ENCODE peak calls at places on chromosomes 5 and 9, in ten cellular contexts. C is fibroblast of lung, T is H9, W is GM23248, S is mammary epithelial cell, E is HCT116, Q is K562, B is H1, F is neural progenitor cell, J is Karpas-422. R is an unnamed sample.

GRCh38 chr5:410911-411517 is 32.0 kb upstream of the EXOC3 start:
- DNase-seq in C (no peak), T (no peak), W (no peak), S (no peak), E (no peak), Q (no peak), B (no peak), F (no peak), J (no peak), R (no peak)

GRCh38 chr9:13860019-13860418 is 453.9 kb downstream of the NFIB start:
- DNase-seq in C (no peak), T (no peak), W (no peak), S (no peak), E (no peak), Q (no peak), B (no peak), F (no peak), J (no peak), R (no peak)

GRCh38 chr9:86246752-86247161 is 12.7 kb downstream of the C9orf153 start:
- DNase-seq in C (no peak), T (peak; percentile 37), W (no peak), S (no peak), E (no peak), Q (peak; percentile 5), B (no peak), F (peak; percentile 26), J (peak; percentile 56), R (no peak)

GRCh38 chr9:76987594-76988200 is 31.8 kb upstream of the FOXB2 start:
- DNase-seq in C (peak; percentile 32), T (peak; percentile 73), W (peak; percentile 65), S (peak; percentile 35), E (peak; percentile 48), Q (peak; percentile 24), B (peak; percentile 38), F (peak; percentile 74), J (peak; percentile 77), R (peak; percentile 15)

GRCh38 chr9:30799527-30800101 is 1584.8 kb upstream of the ACO1 start:
- DNase-seq in C (no peak), T (no peak), W (no peak), S (no peak), E (no peak), Q (no peak), B (no peak), F (no peak), J (no peak), R (no peak)

GRCh38 chr9:81522721-81523551 is 166.4 kb downstream of the TLE1 start:
- DNase-seq in C (peak; percentile 57), T (peak; percentile 51), W (peak; percentile 79), S (peak; percentile 61), E (peak; percentile 48), Q (peak; percentile 0), B (no peak), F (peak; percentile 51), J (peak; percentile 57), R (peak; percentile 73)

GRCh38 chr9:127905788-127906191 is 6.4 kb upstream of the ST6GALNAC6 start:
- DNase-seq in C (no peak), T (no peak), W (no peak), S (no peak), E (no peak), Q (no peak), B (no peak), F (no peak), J (no peak), R (no peak)

GRCh38 chr5:107669543-107670027 is 1.2 kb downstream of the EFNA5 start:
- DNase-seq in C (peak; percentile 50), T (peak; percentile 55), W (peak; percentile 36), S (peak; percentile 55), E (no peak), Q (no peak), B (no peak), F (peak; percentile 53), J (no peak), R (peak; percentile 58)

GRCh38 chr5:147303976-147304375 is 69.2 kb downstream of the STK32A start:
- DNase-seq in C (peak; percentile 98), T (no peak), W (peak; percentile 89), S (peak; percentile 69), E (peak; percentile 7), Q (no peak), B (no peak), F (no peak), J (no peak), R (peak; percentile 83)

GRCh38 chr5:179303801-179304200 is 41.5 kb downstream of the ADAMTS2 start:
- DNase-seq in C (no peak), T (no peak), W (no peak), S (no peak), E (no peak), Q (no peak), B (no peak), F (no peak), J (no peak), R (no peak)

GRCh38 chr9:125428515-125429467 is 167.2 kb downstream of the GAPVD1 start:
- DNase-seq in C (no peak), T (no peak), W (no peak), S (no peak), E (peak; percentile 16), Q (peak; percentile 30), B (no peak), F (no peak), J (no peak), R (no peak)

GRCh38 chr5:34868736-34869135 is 29.8 kb downstream of the TTC23L start:
- DNase-seq in C (no peak), T (no peak), W (no peak), S (no peak), E (no peak), Q (no peak), B (no peak), F (no peak), J (no peak), R (no peak)

GRCh38 chr9:137657606-137658005 is 38.8 kb downstream of the EHMT1 start:
- DNase-seq in C (no peak), T (no peak), W (no peak), S (no peak), E (no peak), Q (no peak), B (no peak), F (no peak), J (no peak), R (no peak)
- H4K20me1 ChIP-seq in C (no peaks in the 10 kb centered on the region), T (peaks cover 2% of the 10 kb centered on the region), W (no peaks in the 10 kb centered on the region), S (no peaks in the 10 kb centered on the region), E (peaks cover 3% of the 10 kb centered on the region), Q (peaks cover 4% of the 10 kb centered on the region), B (peaks cover 17% of the 10 kb centered on the region), F (peaks cover 78% of the 10 kb centered on the region), J (no peaks in the 10 kb centered on the region), R (no peaks in the 10 kb centered on the region)

DNA sequence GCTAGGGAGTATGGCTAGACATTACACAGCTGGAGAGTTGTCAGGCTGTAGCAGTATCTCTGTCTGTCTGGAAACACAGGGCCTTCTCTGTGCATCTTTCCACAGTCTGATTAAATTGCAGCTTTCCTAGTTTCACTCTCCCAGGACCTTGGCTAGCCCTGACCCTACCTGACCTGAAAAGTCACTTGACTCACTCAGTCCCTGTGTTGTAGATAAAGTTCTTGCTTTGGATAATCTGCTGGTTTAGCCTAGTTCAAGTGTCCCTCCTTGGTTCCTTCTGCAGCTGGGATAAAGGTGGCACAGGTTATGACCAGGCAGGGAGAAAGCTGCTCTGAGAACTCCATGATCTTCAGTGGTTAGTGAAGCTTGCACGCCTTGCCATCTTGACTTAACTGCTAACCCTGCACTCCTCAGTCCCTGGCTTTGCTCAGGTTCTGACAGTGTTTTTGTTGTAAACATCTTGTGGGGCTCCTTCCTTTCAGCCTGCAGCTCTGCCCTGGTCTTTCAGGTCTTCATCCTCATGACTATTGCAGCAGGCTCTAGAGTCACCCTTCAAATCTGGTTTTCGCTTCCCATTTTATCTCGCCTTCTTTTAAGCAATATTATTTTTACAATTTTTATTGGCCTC is 101.0 kb downstream of the PIP5K1B start:
- DNase-seq in C (no peak), T (no peak), W (no peak), S (no peak), E (no peak), Q (peak; percentile 29), B (no peak), F (no peak), J (no peak), R (no peak)
- H3K4me2 ChIP-seq in C (no peak overlapping the region), T (no peak overlapping the region), W (no peak overlapping the region), S (no peak overlapping the region), E (no peak overlapping the region), Q (peak overlapping the region; percentile 11), B (no peak overlapping the region), F (no peak overlapping the region), J (no peak overlapping the region), R (no peak overlapping the region)

GRCh38 chr5:141692919-141693848 is 11.2 kb upstream of the ARAP3 start:
- DNase-seq in C (peak; percentile 69), T (no peak), W (peak; percentile 52), S (no peak), E (no peak), Q (peak; percentile 79), B (no peak), F (peak; percentile 29), J (no peak), R (no peak)

GRCh38 chr5:141691286-141691866 is 9.3 kb upstream of the ARAP3 start:
- DNase-seq in C (no peak), T (no peak), W (no peak), S (no peak), E (no peak), Q (peak; percentile 89), B (no peak), F (no peak), J (no peak), R (no peak)

GRCh38 chr5:141694479-141694878 is 12.4 kb upstream of the ARAP3 start:
- DNase-seq in C (no peak), T (no peak), W (no peak), S (no peak), E (no peak), Q (no peak), B (no peak), F (no peak), J (peak; percentile 56), R (no peak)

GRCh38 chr5:141691867-141692532 is 10.0 kb upstream of the ARAP3 start:
- DNase-seq in C (peak; percentile 53), T (peak; percentile 89), W (peak; percentile 85), S (peak; percentile 69), E (peak; percentile 51), Q (peak; percentile 90), B (no peak), F (peak; percentile 90), J (peak; percentile 93), R (peak; percentile 87)

DNA sequence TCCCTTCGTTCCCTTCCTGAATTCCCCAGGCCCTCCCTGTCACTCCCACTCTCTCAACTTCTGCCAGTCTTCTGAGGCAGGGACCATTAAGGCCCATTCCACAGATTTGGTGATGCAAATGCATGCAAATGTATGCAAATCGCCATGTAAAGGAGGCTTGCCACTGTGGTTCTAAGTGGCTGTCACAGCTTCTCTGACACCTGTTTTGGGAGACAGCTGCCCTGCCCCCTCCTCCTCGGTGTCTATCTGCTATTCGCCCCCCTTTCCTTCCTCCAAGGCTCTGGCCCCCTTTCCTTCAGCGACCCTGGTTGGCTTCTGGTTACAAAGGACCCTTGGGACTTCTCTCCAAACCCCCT is 10.5 kb upstream of the ARAP3 start:
- DNase-seq in C (no peak), T (no peak), W (no peak), S (no peak), E (no peak), Q (no peak), B (no peak), F (no peak), J (peak; percentile 62), R (no peak)
- H3K9ac ChIP-seq in C (no peak overlapping the region), T (no peak overlapping the region), W (no peak overlapping the region), S (no peak overlapping the region), E (no peak overlapping the region), Q (no peak overlapping the region), B (no peak overlapping the region), F (no peak overlapping the region), J (no peak overlapping the region), R (no peak overlapping the region)

DNA sequence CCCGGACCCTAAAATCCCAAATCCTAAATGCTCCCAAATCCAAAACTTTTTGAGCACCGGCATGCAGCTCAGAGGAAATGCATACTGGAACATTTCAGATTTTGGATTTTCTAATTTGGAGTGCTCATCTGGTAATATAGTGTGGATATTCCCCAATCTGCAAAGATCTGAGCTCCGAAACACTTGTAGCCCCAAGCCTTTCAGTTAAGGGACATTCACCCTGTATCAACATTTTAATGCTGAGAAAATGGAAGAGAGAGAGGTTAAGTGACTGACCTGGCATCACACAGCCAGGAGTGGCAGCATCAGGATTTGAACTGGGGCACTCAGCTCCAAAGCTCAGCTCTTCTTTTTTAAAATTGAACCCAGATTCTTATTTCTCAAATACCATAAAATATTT is 30.7 kb downstream of the QRFP start:
- DNase-seq in C (no peak), T (no peak), W (no peak), S (no peak), E (no peak), Q (no peak), B (no peak), F (no peak), J (no peak), R (no peak)
- H4K20me1 ChIP-seq in C (no peaks in the 10 kb centered on the region), T (no peaks in the 10 kb centered on the region), W (peaks cover 5% of the 10 kb centered on the region), S (no peaks in the 10 kb centered on the region), E (no peaks in the 10 kb centered on the region), Q (peaks cover 46% of the 10 kb centered on the region), B (peaks cover 17% of the 10 kb centered on the region), F (peaks cover 94% of the 10 kb centered on the region), J (peaks cover 6% of the 10 kb centered on the region), R (no peaks in the 10 kb centered on the region)

R was measured in endothelial cell of umbilical vein.